ENCODE peak calls at places on chromosomes 7 and 10, in eight cellular contexts. One of them, this sample, is unnamed. For H3K27me3, the result is how much of the 10 kb centered on the place peaks cover.

GRCh38 chr7:35021445-35021844 is 15.8 kb downstream of the DPY19L1 start:
- DNase-seq in ovary: no peak
- DNase-seq in transverse colon: no peak
- DNase-seq in aorta: no peak
- DNase-seq in Panc1: no peak
- DNase-seq in Karpas-422: no peak
- DNase-seq in H9: no peak
- DNase-seq in prostate gland: no peak
- DNase-seq in this sample: no peak

GRCh38 chr10:26378763-26379361 is 59.3 kb upstream of the APBB1IP start:
- DNase-seq in Karpas-422: no peak
- DNase-seq in transverse colon: no peak
- DNase-seq in aorta: no peak
- DNase-seq in H9: no peak
- DNase-seq in prostate gland: no peak
- DNase-seq in Panc1: no peak
- DNase-seq in ovary: no peak
- DNase-seq in this sample: no peak

GRCh38 chr10:111784386-111784785 is 399.2 kb downstream of the GPAM start:
- DNase-seq in prostate gland: no peak
- DNase-seq in aorta: no peak
- DNase-seq in H9: no peak
- DNase-seq in transverse colon: no peak
- DNase-seq in Panc1: no peak
- DNase-seq in ovary: no peak
- DNase-seq in Karpas-422: no peak
- DNase-seq in this sample: no peak

GRCh38 chr7:141558544-141559183 is 7.5 kb downstream of the AGK start:
- DNase-seq in aorta: no peak
- DNase-seq in Karpas-422: peak
- DNase-seq in prostate gland: no peak
- DNase-seq in H9: no peak
- DNase-seq in ovary: no peak
- DNase-seq in Panc1: no peak
- DNase-seq in transverse colon: no peak
- DNase-seq in this sample: no peak

GRCh38 chr10:117663750-117664149 is 121.2 kb downstream of the EMX2 start:
- DNase-seq in Panc1: peak
- DNase-seq in transverse colon: no peak
- DNase-seq in Karpas-422: no peak
- DNase-seq in aorta: no peak
- DNase-seq in prostate gland: no peak
- DNase-seq in H9: no peak
- DNase-seq in ovary: no peak
- DNase-seq in this sample: no peak

GRCh38 chr10:42475168-42476098 is 162.9 kb downstream of the ZNF33B start:
- DNase-seq in H9: no peak
- DNase-seq in transverse colon: no peak
- DNase-seq in ovary: no peak
- DNase-seq in aorta: peak
- DNase-seq in Karpas-422: no peak
- DNase-seq in prostate gland: no peak
- DNase-seq in Panc1: peak
- DNase-seq in this sample: no peak

GRCh38 chr10:11331706-11332105 is 279.7 kb downstream of the USP6NL start:
- DNase-seq in H9: no peak
- DNase-seq in prostate gland: no peak
- DNase-seq in transverse colon: no peak
- DNase-seq in Karpas-422: no peak
- DNase-seq in ovary: no peak
- DNase-seq in aorta: no peak
- DNase-seq in Panc1: no peak
- DNase-seq in this sample: no peak

GRCh38 chr7:148299335-148299734 is 291.2 kb upstream of the C7orf33 start:
- DNase-seq in transverse colon: no peak
- DNase-seq in aorta: no peak
- DNase-seq in ovary: no peak
- DNase-seq in prostate gland: no peak
- DNase-seq in H9: no peak
- DNase-seq in Panc1: no peak
- DNase-seq in Karpas-422: no peak
- DNase-seq in this sample: no peak

GRCh38 chr7:45407730-45408406 is 166.3 kb upstream of the ADCY1 start:
- DNase-seq in Panc1: no peak
- DNase-seq in Karpas-422: peak
- DNase-seq in H9: peak
- DNase-seq in prostate gland: no peak
- DNase-seq in transverse colon: no peak
- DNase-seq in ovary: no peak
- DNase-seq in aorta: no peak
- DNase-seq in this sample: no peak

GRCh38 chr7:100676501-100677306 is 3.2 kb downstream of the GNB2 start:
- DNase-seq in ovary: peak
- DNase-seq in Karpas-422: no peak
- DNase-seq in transverse colon: peak
- DNase-seq in aorta: peak
- DNase-seq in Panc1: no peak
- DNase-seq in prostate gland: no peak
- DNase-seq in H9: no peak
- DNase-seq in this sample: no peak

GRCh38 chr10:102225646-102226541 is at the start of gene ELOVL3:
- DNase-seq in aorta: peak
- DNase-seq in ovary: peak
- DNase-seq in Panc1: peak
- DNase-seq in H9: peak
- DNase-seq in Karpas-422: peak
- DNase-seq in transverse colon: peak
- DNase-seq in prostate gland: peak
- DNase-seq in this sample: peak

GRCh38 chr7:69723663-69724062 is 125.4 kb downstream of the AUTS2 start:
- DNase-seq in aorta: no peak
- DNase-seq in Karpas-422: no peak
- DNase-seq in prostate gland: no peak
- DNase-seq in ovary: no peak
- DNase-seq in H9: no peak
- DNase-seq in Panc1: no peak
- DNase-seq in transverse colon: no peak
- DNase-seq in this sample: no peak

GRCh38 chr10:117914330-117914729 is 132.4 kb downstream of the RAB11FIP2 start:
- DNase-seq in H9: no peak
- DNase-seq in Karpas-422: no peak
- DNase-seq in prostate gland: no peak
- DNase-seq in aorta: no peak
- DNase-seq in transverse colon: no peak
- DNase-seq in Panc1: no peak
- DNase-seq in ovary: no peak
- DNase-seq in this sample: no peak

GRCh38 chr7:20331231-20331880 is 656 bp downstream of the ITGB8 start:
- DNase-seq in ovary: peak
- DNase-seq in H9: peak
- DNase-seq in Panc1: no peak
- DNase-seq in prostate gland: peak
- DNase-seq in transverse colon: peak
- DNase-seq in Karpas-422: peak
- DNase-seq in aorta: peak
- DNase-seq in this sample: peak

GRCh38 chr10:59025981-59026730 is 150.3 kb upstream of the PHYHIPL start:
- DNase-seq in transverse colon: no peak
- DNase-seq in Karpas-422: no peak
- DNase-seq in prostate gland: no peak
- DNase-seq in aorta: no peak
- DNase-seq in H9: peak
- DNase-seq in ovary: no peak
- DNase-seq in Panc1: no peak
- DNase-seq in this sample: no peak

GRCh38 chr10:122407375-122408125 is 33.0 kb downstream of the PLEKHA1 start:
- DNase-seq in ovary: no peak
- DNase-seq in Karpas-422: no peak
- DNase-seq in Panc1: no peak
- DNase-seq in transverse colon: no peak
- DNase-seq in H9: no peak
- DNase-seq in prostate gland: no peak
- DNase-seq in aorta: peak
- DNase-seq in this sample: peak

GRCh38 chr7:25529320-25529719 is 301.0 kb upstream of the NPVF start:
- DNase-seq in transverse colon: no peak
- DNase-seq in aorta: no peak
- DNase-seq in prostate gland: no peak
- DNase-seq in ovary: no peak
- DNase-seq in H9: no peak
- DNase-seq in Karpas-422: no peak
- DNase-seq in Panc1: no peak
- DNase-seq in this sample: no peak

GRCh38 chr10:33819206-33819605 is 484.7 kb upstream of the NRP1 start:
- DNase-seq in prostate gland: no peak
- DNase-seq in aorta: no peak
- DNase-seq in transverse colon: no peak
- DNase-seq in Panc1: no peak
- DNase-seq in H9: no peak
- DNase-seq in ovary: no peak
- DNase-seq in Karpas-422: no peak
- DNase-seq in this sample: no peak

GRCh38 chr7:37912756-37913155 is 3.9 kb downstream of the SFRP4 start:
- DNase-seq in transverse colon: no peak
- DNase-seq in prostate gland: no peak
- DNase-seq in Panc1: no peak
- DNase-seq in ovary: no peak
- DNase-seq in H9: no peak
- DNase-seq in aorta: no peak
- DNase-seq in Karpas-422: no peak
- DNase-seq in this sample: no peak

DNA sequence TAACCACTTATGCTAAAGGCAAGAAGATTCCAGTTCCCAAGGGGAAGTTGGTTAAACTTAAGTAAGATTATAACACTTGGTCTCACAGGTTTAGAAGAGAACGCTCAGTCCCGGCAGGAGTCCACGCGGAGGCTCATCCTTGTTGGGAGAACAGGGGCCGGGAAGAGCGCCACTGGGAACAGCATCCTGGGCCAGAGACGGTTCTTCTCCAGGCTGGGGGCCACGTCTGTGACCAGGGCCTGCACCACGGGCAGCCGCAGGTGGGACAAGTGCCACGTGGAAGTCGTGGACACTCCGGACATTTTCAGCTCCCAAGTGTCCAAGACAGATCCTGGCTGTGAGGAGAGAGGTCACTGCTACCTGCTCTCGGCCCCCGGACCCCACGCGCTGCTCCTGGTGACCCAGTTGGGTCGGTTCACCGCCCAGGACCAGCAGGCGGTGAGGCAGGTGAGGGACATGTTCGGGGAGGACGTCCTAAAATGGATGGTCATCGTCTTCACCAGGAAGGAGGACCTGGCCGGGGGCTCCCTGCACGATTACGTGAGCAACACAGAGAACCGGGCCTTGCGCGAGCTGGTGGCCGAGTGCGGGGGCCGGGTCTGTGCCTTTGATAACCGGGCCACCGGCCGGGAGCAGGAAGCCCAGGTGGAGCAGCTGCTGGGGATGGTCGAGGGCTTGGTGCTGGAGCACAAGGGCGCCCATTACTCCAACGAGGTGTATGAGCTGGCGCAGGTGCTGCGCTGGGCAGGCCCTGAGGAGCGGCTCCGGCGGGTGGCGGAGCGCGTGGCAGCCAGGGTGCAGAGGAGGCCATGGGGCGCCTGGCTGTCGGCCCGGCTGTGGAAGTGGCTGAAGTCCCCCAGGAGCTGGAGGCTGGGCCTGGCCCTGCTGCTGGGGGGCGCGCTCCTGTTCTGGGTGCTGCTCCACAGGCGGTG is 3.8 kb downstream of the GIMAP1 start:
- DNase-seq in Karpas-422: no peak
- DNase-seq in prostate gland: no peak
- DNase-seq in aorta: no peak
- DNase-seq in H9: no peak
- DNase-seq in Panc1: no peak
- DNase-seq in transverse colon: no peak
- DNase-seq in ovary: no peak
- DNase-seq in this sample: no peak
- H3K27me3 ChIP-seq in Karpas-422: under half
- H3K27me3 ChIP-seq in prostate gland: under half
- H3K27me3 ChIP-seq in aorta: under half
- H3K27me3 ChIP-seq in H9: under half
- H3K27me3 ChIP-seq in Panc1: under half
- H3K27me3 ChIP-seq in transverse colon: under half
- H3K27me3 ChIP-seq in ovary: under half
- H3K27me3 ChIP-seq in this sample: under half

GRCh38 chr10:6168059-6168458 is 34.7 kb upstream of the PFKFB3 start:
- DNase-seq in H9: no peak
- DNase-seq in ovary: no peak
- DNase-seq in transverse colon: no peak
- DNase-seq in aorta: peak
- DNase-seq in Karpas-422: no peak
- DNase-seq in prostate gland: no peak
- DNase-seq in Panc1: no peak
- DNase-seq in this sample: no peak
- H3K27ac ChIP-seq in H9: no peak
- H3K27ac ChIP-seq in ovary: no peak
- H3K27ac ChIP-seq in transverse colon: no peak
- H3K27ac ChIP-seq in aorta: no peak
- H3K27ac ChIP-seq in Karpas-422: no peak
- H3K27ac ChIP-seq in prostate gland: no peak
- H3K27ac ChIP-seq in Panc1: no peak
- H3K27ac ChIP-seq in this sample: no peak

DNA sequence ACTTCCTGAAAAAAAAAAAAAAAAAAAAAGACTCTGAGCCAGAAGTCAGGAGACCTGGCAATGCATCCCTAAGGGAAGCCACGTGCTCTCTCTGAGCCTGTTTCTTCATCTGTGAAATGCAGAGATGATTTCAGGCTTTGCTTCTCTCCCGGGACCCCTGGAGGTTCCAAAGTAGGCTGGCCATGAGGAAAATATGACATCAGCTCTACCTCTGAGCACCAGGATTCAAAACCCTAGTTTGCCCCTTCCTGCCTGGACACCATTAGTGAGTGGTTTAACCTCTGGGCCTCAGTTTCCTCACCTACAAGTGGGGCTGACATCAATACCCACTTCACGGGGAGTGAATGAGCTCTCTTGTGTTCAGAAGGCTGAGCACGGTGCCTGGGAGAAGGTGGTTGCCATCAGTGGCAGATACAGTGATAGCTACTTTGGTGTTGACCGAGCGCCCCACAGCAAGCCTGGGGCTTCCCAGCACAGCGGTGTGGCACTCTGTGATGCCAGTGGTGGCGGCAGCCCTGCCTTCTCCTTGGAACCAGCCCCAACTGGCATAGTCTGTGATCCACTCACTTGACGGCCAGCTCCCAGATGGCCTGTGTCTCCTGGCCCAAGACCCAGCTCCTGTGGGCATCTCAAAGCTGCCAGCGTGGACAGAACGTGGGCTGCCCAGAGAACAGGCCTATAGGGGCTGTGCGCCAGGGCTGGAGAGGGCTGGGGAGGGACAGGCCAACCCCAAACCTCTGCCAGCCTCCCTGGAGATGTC is 153.1 kb upstream of the UNC5B start:
- DNase-seq in prostate gland: no peak
- DNase-seq in Karpas-422: no peak
- DNase-seq in ovary: no peak
- DNase-seq in Panc1: no peak
- DNase-seq in aorta: no peak
- DNase-seq in transverse colon: no peak
- DNase-seq in H9: no peak
- DNase-seq in this sample: peak
- H3K27me3 ChIP-seq in prostate gland: under half
- H3K27me3 ChIP-seq in Karpas-422: under half
- H3K27me3 ChIP-seq in ovary: under half
- H3K27me3 ChIP-seq in Panc1: under half
- H3K27me3 ChIP-seq in aorta: under half
- H3K27me3 ChIP-seq in transverse colon: under half
- H3K27me3 ChIP-seq in H9: under half
- H3K27me3 ChIP-seq in this sample: under half

GRCh38 chr7:5523052-5523711 is 99.5 kb upstream of the TNRC18 start:
- DNase-seq in aorta: no peak
- DNase-seq in Panc1: no peak
- DNase-seq in transverse colon: peak
- DNase-seq in prostate gland: no peak
- DNase-seq in ovary: no peak
- DNase-seq in H9: peak
- DNase-seq in Karpas-422: peak
- DNase-seq in this sample: no peak
- H3K27ac ChIP-seq in aorta: no peak
- H3K27ac ChIP-seq in Panc1: no peak
- H3K27ac ChIP-seq in transverse colon: no peak
- H3K27ac ChIP-seq in prostate gland: no peak
- H3K27ac ChIP-seq in ovary: no peak
- H3K27ac ChIP-seq in H9: no peak
- H3K27ac ChIP-seq in Karpas-422: no peak
- H3K27ac ChIP-seq in this sample: no peak